ENCODE peak calls at places on chromosomes 7 and 10, in five cellular contexts. One of them, this sample, is unnamed.

GRCh38 chr7:94513565-94513860 is 3.9 kb downstream of the CASD1 start:
- DNase-seq in mucosa of gallbladder: no peak
- DNase-seq in GM20000: no peak
- DNase-seq in GM23248: peak; percentile 68
- DNase-seq in nucleus accumbens: no peak
- DNase-seq in this sample: no peak

GRCh38 chr7:585229-585711 is 65.6 kb upstream of the PDGFA start:
- DNase-seq in mucosa of gallbladder: no peak
- DNase-seq in GM20000: no peak
- DNase-seq in GM23248: peak; percentile 10
- DNase-seq in nucleus accumbens: no peak
- DNase-seq in this sample: peak; percentile 38

GRCh38 chr7:13282377-13282980 is 595.0 kb downstream of the ARL4A start:
- DNase-seq in mucosa of gallbladder: no peak
- DNase-seq in GM20000: no peak
- DNase-seq in GM23248: peak; percentile 73
- DNase-seq in nucleus accumbens: no peak
- DNase-seq in this sample: no peak

GRCh38 chr10:72499697-72500096 is 126.2 kb downstream of the MICU1 start:
- DNase-seq in mucosa of gallbladder: no peak
- DNase-seq in GM20000: no peak
- DNase-seq in GM23248: no peak
- DNase-seq in nucleus accumbens: no peak
- DNase-seq in this sample: no peak

GRCh38 chr7:136086712-136087111 is 109.6 kb upstream of the MTPN start:
- DNase-seq in mucosa of gallbladder: peak; percentile 72
- DNase-seq in GM20000: peak; percentile 15
- DNase-seq in GM23248: peak; percentile 87
- DNase-seq in nucleus accumbens: peak; percentile 76
- DNase-seq in this sample: peak; percentile 33

GRCh38 chr7:128963327-128963757 is 25.6 kb downstream of the IRF5 start:
- DNase-seq in mucosa of gallbladder: no peak
- DNase-seq in GM20000: peak; percentile 66
- DNase-seq in GM23248: peak; percentile 17
- DNase-seq in nucleus accumbens: no peak
- DNase-seq in this sample: peak; percentile 57

GRCh38 chr10:73495884-73496674 is at the start of gene PPP3CB:
- DNase-seq in mucosa of gallbladder: peak; percentile 93
- DNase-seq in GM20000: peak; percentile 92
- DNase-seq in GM23248: peak; percentile 96
- DNase-seq in nucleus accumbens: peak; percentile 91
- DNase-seq in this sample: peak; percentile 91

GRCh38 chr10:13340068-13340467 is 8.0 kb downstream of the SEPHS1 start:
- DNase-seq in mucosa of gallbladder: no peak
- DNase-seq in GM20000: no peak
- DNase-seq in GM23248: no peak
- DNase-seq in nucleus accumbens: no peak
- DNase-seq in this sample: no peak

GRCh38 chr10:12960431-12960898 is 41.0 kb downstream of the CCDC3 start:
- DNase-seq in mucosa of gallbladder: peak; percentile 62
- DNase-seq in GM20000: no peak
- DNase-seq in GM23248: no peak
- DNase-seq in nucleus accumbens: no peak
- DNase-seq in this sample: no peak

GRCh38 chr7:91850455-91850854 is 30.0 kb downstream of the MTERF1 start:
- DNase-seq in mucosa of gallbladder: no peak
- DNase-seq in GM20000: no peak
- DNase-seq in GM23248: peak; percentile 55
- DNase-seq in nucleus accumbens: no peak
- DNase-seq in this sample: no peak

GRCh38 chr7:116524609-116525297 is at the start of gene CAV1:
- DNase-seq in mucosa of gallbladder: peak; percentile 79
- DNase-seq in GM20000: peak; percentile 61
- DNase-seq in GM23248: peak; percentile 98
- DNase-seq in nucleus accumbens: peak; percentile 24
- DNase-seq in this sample: no peak

GRCh38 chr10:1103551-1103950 is 47.4 kb downstream of the WDR37 start:
- DNase-seq in mucosa of gallbladder: no peak
- DNase-seq in GM20000: no peak
- DNase-seq in GM23248: no peak
- DNase-seq in nucleus accumbens: no peak
- DNase-seq in this sample: no peak

GRCh38 chr7:46600340-46600739 is 679.3 kb upstream of the IGFBP3 start:
- DNase-seq in mucosa of gallbladder: no peak
- DNase-seq in GM20000: no peak
- DNase-seq in GM23248: peak; percentile 78
- DNase-seq in nucleus accumbens: no peak
- DNase-seq in this sample: no peak

GRCh38 chr10:121426307-121426706 is 171.9 kb downstream of the FGFR2 start:
- DNase-seq in mucosa of gallbladder: no peak
- DNase-seq in GM20000: no peak
- DNase-seq in GM23248: no peak
- DNase-seq in nucleus accumbens: no peak
- DNase-seq in this sample: no peak

GRCh38 chr10:17737021-17737965 is 14.7 kb upstream of the TMEM236 start:
- DNase-seq in mucosa of gallbladder: no peak
- DNase-seq in GM20000: peak; percentile 36
- DNase-seq in GM23248: peak; percentile 65
- DNase-seq in nucleus accumbens: peak; percentile 2
- DNase-seq in this sample: no peak

GRCh38 chr10:128274938-128275337 is 148.7 kb upstream of the MKI67 start:
- DNase-seq in mucosa of gallbladder: peak; percentile 19
- DNase-seq in GM20000: no peak
- DNase-seq in GM23248: peak; percentile 79
- DNase-seq in nucleus accumbens: no peak
- DNase-seq in this sample: no peak

GRCh38 chr10:121927361-121927840 is 430 bp downstream of the ATE1 start:
- DNase-seq in mucosa of gallbladder: peak; percentile 37
- DNase-seq in GM20000: peak; percentile 67
- DNase-seq in GM23248: peak; percentile 85
- DNase-seq in nucleus accumbens: peak; percentile 83
- DNase-seq in this sample: no peak

GRCh38 chr10:9853405-9854010 is 1164.2 kb upstream of the CELF2 start:
- DNase-seq in mucosa of gallbladder: no peak
- DNase-seq in GM20000: no peak
- DNase-seq in GM23248: no peak
- DNase-seq in nucleus accumbens: no peak
- DNase-seq in this sample: no peak

GRCh38 chr7:30224511-30225031 is 59.8 kb upstream of the ZNRF2 start:
- DNase-seq in mucosa of gallbladder: no peak
- DNase-seq in GM20000: no peak
- DNase-seq in GM23248: peak; percentile 90
- DNase-seq in nucleus accumbens: no peak
- DNase-seq in this sample: no peak

GRCh38 chr7:7681191-7681935 is 37.0 kb downstream of the RPA3 start:
- DNase-seq in mucosa of gallbladder: peak; percentile 68
- DNase-seq in GM20000: peak; percentile 20
- DNase-seq in GM23248: peak; percentile 71
- DNase-seq in nucleus accumbens: peak; percentile 27
- DNase-seq in this sample: peak; percentile 29